ENCODE peak calls at places on chromosomes 4 and X, in ten cellular contexts. H is uterus, L is BJ, E is brain microvascular endothelial cell, S is GM12878, P is mammary epithelial cell, W is OCI-LY7, B is mesothelial cell of epicardium, K is left lung, V is astrocyte of the spinal cord. J is an unnamed sample.
A peak's percentile ranks its signal among the peaks of the same experiment; 100 is the strongest.

GRCh38 chrX:54230440-54231148 is 47.5 kb upstream of the FAM120C start:
- DNase-seq in H (no peak), L (no peak), E (no peak), S (no peak), P (no peak), W (no peak), B (no peak), K (no peak), V (no peak), J (no peak)

GRCh38 chr4:98620087-98620784 is 38.2 kb downstream of the TSPAN5 start:
- DNase-seq in H (no peak), L (no peak), E (no peak), S (no peak), P (no peak), W (no peak), B (no peak), K (no peak), V (no peak), J (no peak)

GRCh38 chrX:10033360-10034007 is 66.3 kb downstream of the CLDN34 start:
- DNase-seq in H (no peak), L (no peak), E (no peak), S (no peak), P (no peak), W (no peak), B (no peak), K (no peak), V (no peak), J (no peak)

GRCh38 chr4:80107374-80107773 is 34.3 kb upstream of the ANTXR2 start:
- DNase-seq in H (no peak), L (no peak), E (no peak), S (no peak), P (no peak), W (no peak), B (no peak), K (no peak), V (peak; percentile 43), J (no peak)

GRCh38 chrX:18962329-18962728 is 21.6 kb downstream of the PHKA2 start:
- DNase-seq in H (no peak), L (no peak), E (no peak), S (no peak), P (peak; percentile 16), W (no peak), B (no peak), K (no peak), V (no peak), J (no peak)

GRCh38 chr4:153834901-153835300 is 46.0 kb upstream of the SFRP2 start:
- DNase-seq in H (no peak), L (no peak), E (no peak), S (no peak), P (no peak), W (no peak), B (no peak), K (no peak), V (no peak), J (no peak)

GRCh38 chr4:94695389-94695788 is 62.4 kb upstream of the BMPR1B start:
- DNase-seq in H (no peak), L (no peak), E (no peak), S (no peak), P (no peak), W (no peak), B (no peak), K (no peak), V (no peak), J (no peak)

GRCh38 chrX:134738986-134739744 is 80.9 kb upstream of the PLAC1 start:
- DNase-seq in H (no peak), L (no peak), E (no peak), S (no peak), P (no peak), W (no peak), B (no peak), K (no peak), V (no peak), J (no peak)

GRCh38 chr4:32216502-32216901 is 1496.3 kb downstream of the PCDH7 start:
- DNase-seq in H (no peak), L (no peak), E (no peak), S (no peak), P (no peak), W (no peak), B (no peak), K (no peak), V (no peak), J (no peak)

GRCh38 chr4:32215277-32215676 is 1495.1 kb downstream of the PCDH7 start:
- DNase-seq in H (no peak), L (no peak), E (no peak), S (no peak), P (no peak), W (no peak), B (no peak), K (no peak), V (no peak), J (no peak)

DNA sequence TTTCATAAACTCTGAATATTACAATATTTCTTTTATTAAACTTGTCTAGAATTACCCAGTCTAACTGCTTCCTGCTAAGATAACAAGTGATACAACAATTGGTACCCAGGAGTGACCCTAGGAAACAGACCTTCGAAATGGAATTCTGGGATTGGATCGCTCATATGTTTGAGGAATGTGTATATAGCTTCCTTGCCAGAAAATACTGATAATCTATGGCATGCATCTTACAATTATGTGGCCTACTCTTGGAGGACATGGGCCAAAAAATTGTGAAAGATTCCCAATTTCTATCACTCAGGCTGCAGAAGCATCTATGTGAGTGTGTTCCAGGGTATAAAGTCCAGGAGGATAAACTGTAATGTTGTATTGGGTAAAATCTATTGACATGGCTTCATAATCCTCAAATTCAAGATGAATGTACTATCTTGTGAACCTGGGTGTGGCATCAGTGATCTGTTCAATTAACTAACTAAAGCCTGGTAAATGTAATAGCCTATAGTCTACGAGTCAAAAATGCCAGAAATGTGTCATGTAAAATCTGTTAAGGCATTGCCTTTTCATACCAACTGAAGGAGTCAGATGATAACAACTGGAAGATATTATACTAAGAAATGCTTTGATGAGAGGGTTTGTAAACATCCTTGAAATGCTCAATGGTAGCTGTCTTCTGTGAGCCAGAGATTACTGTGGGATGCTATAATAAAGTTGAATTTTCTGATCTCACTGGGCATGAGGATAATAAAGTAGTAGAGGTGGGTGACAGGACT is 1499.3 kb downstream of the PCDH7 start:
- DNase-seq in H (no peak), L (no peak), E (no peak), S (no peak), P (no peak), W (no peak), B (no peak), K (no peak), V (no peak), J (no peak)
- TF ChIP-seq CTCF in H (no peak), L (no peak), E (no peak), S (no peak), P (no peak), W (no peak), B (no peak), K (no peak), V (no peak), J (no peak)

GRCh38 chrX:149515954-149516602 is 11.0 kb upstream of the IDS start:
- DNase-seq in H (no peak), L (no peak), E (no peak), S (no peak), P (no peak), W (no peak), B (no peak), K (no peak), V (no peak), J (no peak)

GRCh38 chrX:149513713-149514427 is 8.8 kb upstream of the IDS start:
- DNase-seq in H (no peak), L (no peak), E (no peak), S (no peak), P (no peak), W (no peak), B (no peak), K (no peak), V (peak; percentile 65), J (no peak)

GRCh38 chrX:149511081-149511480 is 6.0 kb upstream of the IDS start:
- DNase-seq in H (no peak), L (no peak), E (no peak), S (no peak), P (peak; percentile 45), W (no peak), B (no peak), K (no peak), V (no peak), J (no peak)

GRCh38 chrX:149510386-149510785 is 5.3 kb upstream of the IDS start:
- DNase-seq in H (no peak), L (no peak), E (no peak), S (no peak), P (no peak), W (no peak), B (no peak), K (no peak), V (no peak), J (no peak)

GRCh38 chrX:149512225-149512885 is 7.2 kb upstream of the IDS start:
- DNase-seq in H (peak; percentile 27), L (no peak), E (peak; percentile 40), S (peak; percentile 13), P (peak; percentile 35), W (peak; percentile 55), B (no peak), K (peak; percentile 41), V (peak; percentile 37), J (peak; percentile 46)
- TF ChIP-seq CTCF in H (peak; percentile 23), L (peak; percentile 66), E (peak; percentile 76), S (peak; percentile 61), P (peak; percentile 29), W (peak; percentile 71), B (peak; percentile 52), K (peak; percentile 38), V (peak; percentile 68), J (peak; percentile 45)

GRCh38 chrX:153696100-153696499 is 8.4 kb downstream of the SLC6A8 start:
- DNase-seq in H (no peak), L (no peak), E (no peak), S (no peak), P (no peak), W (no peak), B (no peak), K (no peak), V (no peak), J (no peak)

GRCh38 chrX:153692003-153692402 is 4.3 kb downstream of the SLC6A8 start:
- DNase-seq in H (no peak), L (no peak), E (no peak), S (no peak), P (no peak), W (no peak), B (no peak), K (no peak), V (no peak), J (no peak)

GRCh38 chrX:153692611-153693156 is 5.0 kb downstream of the SLC6A8 start:
- DNase-seq in H (no peak), L (no peak), E (no peak), S (no peak), P (no peak), W (no peak), B (no peak), K (no peak), V (no peak), J (no peak)

GRCh38 chrX:153693216-153694086 is 5.7 kb downstream of the SLC6A8 start:
- DNase-seq in H (no peak), L (no peak), E (no peak), S (no peak), P (no peak), W (no peak), B (no peak), K (no peak), V (no peak), J (no peak)

GRCh38 chrX:153694687-153695270 is 7.1 kb downstream of the SLC6A8 start:
- DNase-seq in H (no peak), L (no peak), E (no peak), S (no peak), P (no peak), W (no peak), B (no peak), K (no peak), V (no peak), J (no peak)
- TF ChIP-seq CTCF in H (no peak), L (no peak), E (no peak), S (no peak), P (no peak), W (no peak), B (no peak), K (no peak), V (no peak), J (no peak)

GRCh38 chrX:39022106-39022505 is 220.8 kb downstream of the MID1IP1 start:
- DNase-seq in H (no peak), L (no peak), E (no peak), S (no peak), P (no peak), W (no peak), B (no peak), K (no peak), V (peak; percentile 9), J (no peak)

GRCh38 chrX:39018526-39018925 is 217.3 kb downstream of the MID1IP1 start:
- DNase-seq in H (no peak), L (no peak), E (no peak), S (no peak), P (no peak), W (no peak), B (no peak), K (no peak), V (no peak), J (no peak)

GRCh38 chrX:39017716-39018115 is 216.5 kb downstream of the MID1IP1 start:
- DNase-seq in H (no peak), L (no peak), E (no peak), S (no peak), P (no peak), W (no peak), B (no peak), K (no peak), V (no peak), J (no peak)

GRCh38 chrX:39017062-39017461 is 215.8 kb downstream of the MID1IP1 start:
- DNase-seq in H (no peak), L (no peak), E (no peak), S (no peak), P (no peak), W (no peak), B (no peak), K (no peak), V (no peak), J (no peak)

DNA sequence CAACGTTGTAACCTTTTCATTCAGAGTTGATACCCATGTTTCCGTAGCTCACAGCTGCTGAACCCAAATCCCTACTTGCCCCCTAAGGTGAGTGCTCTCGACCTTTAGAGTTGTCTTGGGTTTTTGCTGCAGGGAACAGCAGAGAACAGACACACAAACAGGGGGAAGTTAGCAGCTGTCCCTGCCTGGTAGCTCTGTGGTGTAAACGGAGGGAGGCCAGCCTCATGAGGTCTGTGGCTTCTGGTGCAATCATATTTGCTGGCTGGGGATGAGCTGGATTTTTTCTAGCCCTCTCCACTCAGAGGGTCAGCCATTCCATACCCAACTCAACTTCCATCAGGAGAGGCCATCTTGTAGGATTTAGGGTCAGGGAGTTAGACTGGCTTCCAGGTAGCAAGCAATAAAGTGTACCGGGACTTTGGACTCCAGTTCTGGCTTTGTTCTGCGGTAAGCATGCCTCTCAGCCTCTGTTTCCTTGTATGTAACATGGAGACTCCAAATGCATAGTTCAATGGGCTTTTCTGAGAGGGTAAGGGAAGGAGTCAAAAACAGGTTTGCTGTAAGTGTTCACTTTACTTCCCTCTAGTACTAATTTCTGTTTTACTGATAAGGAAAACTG is 218.9 kb downstream of the MID1IP1 start:
- DNase-seq in H (no peak), L (no peak), E (no peak), S (no peak), P (no peak), W (no peak), B (no peak), K (no peak), V (no peak), J (no peak)
- TF ChIP-seq CTCF in H (no peak), L (no peak), E (no peak), S (no peak), P (no peak), W (no peak), B (no peak), K (no peak), V (no peak), J (no peak)